ENCODE peak calls at places on chromosomes 1 and 21, in ten cellular contexts. One of them, this sample, is unnamed.

GRCh38 chr1:88655685-88656299 is 28.3 kb upstream of the PKN2 start:
- DNase-seq in CD4-positive, alpha-beta memory T cell: peak
- DNase-seq in AG10803: peak
- DNase-seq in DND-41: no peak
- DNase-seq in brain microvascular endothelial cell: no peak
- DNase-seq in thoracic aorta: no peak
- DNase-seq in cardiac fibroblast: peak
- DNase-seq in A549: peak
- DNase-seq in A673: peak
- DNase-seq in AG04450: no peak
- DNase-seq in this sample: peak

GRCh38 chr1:38123356-38123755 is 76.8 kb upstream of the POU3F1 start:
- DNase-seq in CD4-positive, alpha-beta memory T cell: no peak
- DNase-seq in AG10803: peak
- DNase-seq in DND-41: no peak
- DNase-seq in brain microvascular endothelial cell: no peak
- DNase-seq in thoracic aorta: no peak
- DNase-seq in cardiac fibroblast: no peak
- DNase-seq in A549: peak
- DNase-seq in A673: no peak
- DNase-seq in AG04450: no peak
- DNase-seq in this sample: no peak

GRCh38 chr1:86788300-86789206 is 84.2 kb downstream of the SH3GLB1 start:
- DNase-seq in CD4-positive, alpha-beta memory T cell: no peak
- DNase-seq in AG10803: peak
- DNase-seq in DND-41: no peak
- DNase-seq in brain microvascular endothelial cell: peak
- DNase-seq in thoracic aorta: peak
- DNase-seq in cardiac fibroblast: peak
- DNase-seq in A549: peak
- DNase-seq in A673: no peak
- DNase-seq in AG04450: no peak
- DNase-seq in this sample: no peak

GRCh38 chr1:205998457-205999241 is 4.5 kb downstream of the RAB7B start:
- DNase-seq in CD4-positive, alpha-beta memory T cell: no peak
- DNase-seq in AG10803: no peak
- DNase-seq in DND-41: no peak
- DNase-seq in brain microvascular endothelial cell: no peak
- DNase-seq in thoracic aorta: no peak
- DNase-seq in cardiac fibroblast: no peak
- DNase-seq in A549: no peak
- DNase-seq in A673: no peak
- DNase-seq in AG04450: no peak
- DNase-seq in this sample: no peak

GRCh38 chr21:37710555-37711293 is 205.5 kb downstream of the KCNJ6 start:
- DNase-seq in CD4-positive, alpha-beta memory T cell: no peak
- DNase-seq in AG10803: peak
- DNase-seq in DND-41: no peak
- DNase-seq in brain microvascular endothelial cell: peak
- DNase-seq in thoracic aorta: no peak
- DNase-seq in cardiac fibroblast: peak
- DNase-seq in A549: no peak
- DNase-seq in A673: no peak
- DNase-seq in AG04450: peak
- DNase-seq in this sample: no peak

GRCh38 chr1:2115922-2116341 is 65.7 kb downstream of the PRKCZ start:
- DNase-seq in CD4-positive, alpha-beta memory T cell: no peak
- DNase-seq in AG10803: no peak
- DNase-seq in DND-41: no peak
- DNase-seq in brain microvascular endothelial cell: peak
- DNase-seq in thoracic aorta: no peak
- DNase-seq in cardiac fibroblast: no peak
- DNase-seq in A549: no peak
- DNase-seq in A673: no peak
- DNase-seq in AG04450: no peak
- DNase-seq in this sample: no peak

GRCh38 chr21:36075171-36075570 is 5.3 kb downstream of the CBR1 start:
- DNase-seq in CD4-positive, alpha-beta memory T cell: no peak
- DNase-seq in AG10803: no peak
- DNase-seq in DND-41: no peak
- DNase-seq in brain microvascular endothelial cell: no peak
- DNase-seq in thoracic aorta: no peak
- DNase-seq in cardiac fibroblast: no peak
- DNase-seq in A549: no peak
- DNase-seq in A673: no peak
- DNase-seq in AG04450: no peak
- DNase-seq in this sample: no peak

GRCh38 chr21:41833138-41834115 is 45.7 kb downstream of the PRDM15 start:
- DNase-seq in CD4-positive, alpha-beta memory T cell: no peak
- DNase-seq in AG10803: no peak
- DNase-seq in DND-41: no peak
- DNase-seq in brain microvascular endothelial cell: no peak
- DNase-seq in thoracic aorta: no peak
- DNase-seq in cardiac fibroblast: no peak
- DNase-seq in A549: no peak
- DNase-seq in A673: no peak
- DNase-seq in AG04450: no peak
- DNase-seq in this sample: no peak

GRCh38 chr1:203643213-203644045 is 16.8 kb downstream of the ATP2B4 start:
- DNase-seq in CD4-positive, alpha-beta memory T cell: no peak
- DNase-seq in AG10803: no peak
- DNase-seq in DND-41: no peak
- DNase-seq in brain microvascular endothelial cell: peak
- DNase-seq in thoracic aorta: no peak
- DNase-seq in cardiac fibroblast: peak
- DNase-seq in A549: no peak
- DNase-seq in A673: no peak
- DNase-seq in AG04450: no peak
- DNase-seq in this sample: no peak

GRCh38 chr1:81805537-81806431 is 5.0 kb downstream of the ADGRL2 start:
- DNase-seq in CD4-positive, alpha-beta memory T cell: no peak
- DNase-seq in AG10803: no peak
- DNase-seq in DND-41: no peak
- DNase-seq in brain microvascular endothelial cell: no peak
- DNase-seq in thoracic aorta: no peak
- DNase-seq in cardiac fibroblast: no peak
- DNase-seq in A549: no peak
- DNase-seq in A673: no peak
- DNase-seq in AG04450: no peak
- DNase-seq in this sample: no peak

GRCh38 chr1:81803423-81804103 is 2.8 kb downstream of the ADGRL2 start:
- DNase-seq in CD4-positive, alpha-beta memory T cell: no peak
- DNase-seq in AG10803: no peak
- DNase-seq in DND-41: no peak
- DNase-seq in brain microvascular endothelial cell: peak
- DNase-seq in thoracic aorta: no peak
- DNase-seq in cardiac fibroblast: peak
- DNase-seq in A549: peak
- DNase-seq in A673: no peak
- DNase-seq in AG04450: no peak
- DNase-seq in this sample: no peak

GRCh38 chr1:81802601-81803422 is 2.1 kb downstream of the ADGRL2 start:
- DNase-seq in CD4-positive, alpha-beta memory T cell: no peak
- DNase-seq in AG10803: peak
- DNase-seq in DND-41: no peak
- DNase-seq in brain microvascular endothelial cell: peak
- DNase-seq in thoracic aorta: peak
- DNase-seq in cardiac fibroblast: peak
- DNase-seq in A549: peak
- DNase-seq in A673: peak
- DNase-seq in AG04450: no peak
- DNase-seq in this sample: no peak

GRCh38 chr1:81806432-81806770 is 5.7 kb downstream of the ADGRL2 start:
- DNase-seq in CD4-positive, alpha-beta memory T cell: no peak
- DNase-seq in AG10803: no peak
- DNase-seq in DND-41: no peak
- DNase-seq in brain microvascular endothelial cell: no peak
- DNase-seq in thoracic aorta: no peak
- DNase-seq in cardiac fibroblast: no peak
- DNase-seq in A549: no peak
- DNase-seq in A673: no peak
- DNase-seq in AG04450: no peak
- DNase-seq in this sample: no peak

GRCh38 chr1:81804320-81804719 is 3.6 kb downstream of the ADGRL2 start:
- DNase-seq in CD4-positive, alpha-beta memory T cell: no peak
- DNase-seq in AG10803: no peak
- DNase-seq in DND-41: no peak
- DNase-seq in brain microvascular endothelial cell: no peak
- DNase-seq in thoracic aorta: no peak
- DNase-seq in cardiac fibroblast: no peak
- DNase-seq in A549: no peak
- DNase-seq in A673: no peak
- DNase-seq in AG04450: no peak
- DNase-seq in this sample: no peak
- H3K4me3 ChIP-seq in CD4-positive, alpha-beta memory T cell: no peak
- H3K4me3 ChIP-seq in AG10803: no peak
- H3K4me3 ChIP-seq in DND-41: no peak
- H3K4me3 ChIP-seq in brain microvascular endothelial cell: no peak
- H3K4me3 ChIP-seq in thoracic aorta: peak
- H3K4me3 ChIP-seq in cardiac fibroblast: no peak
- H3K4me3 ChIP-seq in A549: peak
- H3K4me3 ChIP-seq in A673: no peak
- H3K4me3 ChIP-seq in AG04450: no peak
- H3K4me3 ChIP-seq in this sample: no peak

DNA sequence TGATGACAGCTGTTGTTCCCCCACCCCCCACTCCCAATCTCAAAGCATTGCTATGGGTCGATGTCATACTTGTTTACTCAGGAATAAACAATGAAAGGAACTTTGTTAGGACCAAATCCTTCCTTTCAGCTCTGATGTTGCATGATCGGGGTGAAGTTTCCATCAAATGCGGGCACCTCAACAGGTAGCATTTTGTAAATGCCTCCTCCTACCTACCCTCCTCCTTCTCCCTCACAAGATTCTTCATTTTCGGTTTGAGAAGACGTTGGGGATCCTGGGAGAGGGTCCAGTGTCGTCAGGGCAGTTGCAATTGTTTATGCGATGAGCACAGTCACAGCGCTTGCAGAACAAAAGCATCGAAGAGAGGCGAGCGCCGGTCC is 758 bp upstream of the HUNK start:
- DNase-seq in CD4-positive, alpha-beta memory T cell: no peak
- DNase-seq in AG10803: no peak
- DNase-seq in DND-41: no peak
- DNase-seq in brain microvascular endothelial cell: no peak
- DNase-seq in thoracic aorta: no peak
- DNase-seq in cardiac fibroblast: no peak
- DNase-seq in A549: no peak
- DNase-seq in A673: no peak
- DNase-seq in AG04450: no peak
- DNase-seq in this sample: no peak
- H3K4me3 ChIP-seq in CD4-positive, alpha-beta memory T cell: no peak
- H3K4me3 ChIP-seq in AG10803: peak
- H3K4me3 ChIP-seq in DND-41: no peak
- H3K4me3 ChIP-seq in brain microvascular endothelial cell: no peak
- H3K4me3 ChIP-seq in thoracic aorta: peak
- H3K4me3 ChIP-seq in cardiac fibroblast: no peak
- H3K4me3 ChIP-seq in A549: peak
- H3K4me3 ChIP-seq in A673: no peak
- H3K4me3 ChIP-seq in AG04450: peak
- H3K4me3 ChIP-seq in this sample: peak

GRCh38 chr21:25171438-25171837 is 435.8 kb downstream of the MRPL39 start:
- DNase-seq in CD4-positive, alpha-beta memory T cell: no peak
- DNase-seq in AG10803: peak
- DNase-seq in DND-41: no peak
- DNase-seq in brain microvascular endothelial cell: no peak
- DNase-seq in thoracic aorta: no peak
- DNase-seq in cardiac fibroblast: peak
- DNase-seq in A549: no peak
- DNase-seq in A673: peak
- DNase-seq in AG04450: no peak
- DNase-seq in this sample: no peak

GRCh38 chr21:25179116-25179515 is 428.2 kb downstream of the MRPL39 start:
- DNase-seq in CD4-positive, alpha-beta memory T cell: no peak
- DNase-seq in AG10803: peak
- DNase-seq in DND-41: no peak
- DNase-seq in brain microvascular endothelial cell: no peak
- DNase-seq in thoracic aorta: no peak
- DNase-seq in cardiac fibroblast: peak
- DNase-seq in A549: no peak
- DNase-seq in A673: no peak
- DNase-seq in AG04450: peak
- DNase-seq in this sample: no peak

GRCh38 chr21:25175938-25176337 is 431.3 kb downstream of the MRPL39 start:
- DNase-seq in CD4-positive, alpha-beta memory T cell: no peak
- DNase-seq in AG10803: no peak
- DNase-seq in DND-41: no peak
- DNase-seq in brain microvascular endothelial cell: no peak
- DNase-seq in thoracic aorta: no peak
- DNase-seq in cardiac fibroblast: no peak
- DNase-seq in A549: no peak
- DNase-seq in A673: no peak
- DNase-seq in AG04450: no peak
- DNase-seq in this sample: no peak

GRCh38 chr21:25176637-25177412 is 430.5 kb downstream of the MRPL39 start:
- DNase-seq in CD4-positive, alpha-beta memory T cell: no peak
- DNase-seq in AG10803: peak
- DNase-seq in DND-41: no peak
- DNase-seq in brain microvascular endothelial cell: no peak
- DNase-seq in thoracic aorta: no peak
- DNase-seq in cardiac fibroblast: no peak
- DNase-seq in A549: no peak
- DNase-seq in A673: no peak
- DNase-seq in AG04450: no peak
- DNase-seq in this sample: no peak
- H3K4me3 ChIP-seq in CD4-positive, alpha-beta memory T cell: no peak
- H3K4me3 ChIP-seq in AG10803: no peak
- H3K4me3 ChIP-seq in DND-41: no peak
- H3K4me3 ChIP-seq in brain microvascular endothelial cell: no peak
- H3K4me3 ChIP-seq in thoracic aorta: no peak
- H3K4me3 ChIP-seq in cardiac fibroblast: no peak
- H3K4me3 ChIP-seq in A549: no peak
- H3K4me3 ChIP-seq in A673: no peak
- H3K4me3 ChIP-seq in AG04450: no peak
- H3K4me3 ChIP-seq in this sample: no peak

DNA sequence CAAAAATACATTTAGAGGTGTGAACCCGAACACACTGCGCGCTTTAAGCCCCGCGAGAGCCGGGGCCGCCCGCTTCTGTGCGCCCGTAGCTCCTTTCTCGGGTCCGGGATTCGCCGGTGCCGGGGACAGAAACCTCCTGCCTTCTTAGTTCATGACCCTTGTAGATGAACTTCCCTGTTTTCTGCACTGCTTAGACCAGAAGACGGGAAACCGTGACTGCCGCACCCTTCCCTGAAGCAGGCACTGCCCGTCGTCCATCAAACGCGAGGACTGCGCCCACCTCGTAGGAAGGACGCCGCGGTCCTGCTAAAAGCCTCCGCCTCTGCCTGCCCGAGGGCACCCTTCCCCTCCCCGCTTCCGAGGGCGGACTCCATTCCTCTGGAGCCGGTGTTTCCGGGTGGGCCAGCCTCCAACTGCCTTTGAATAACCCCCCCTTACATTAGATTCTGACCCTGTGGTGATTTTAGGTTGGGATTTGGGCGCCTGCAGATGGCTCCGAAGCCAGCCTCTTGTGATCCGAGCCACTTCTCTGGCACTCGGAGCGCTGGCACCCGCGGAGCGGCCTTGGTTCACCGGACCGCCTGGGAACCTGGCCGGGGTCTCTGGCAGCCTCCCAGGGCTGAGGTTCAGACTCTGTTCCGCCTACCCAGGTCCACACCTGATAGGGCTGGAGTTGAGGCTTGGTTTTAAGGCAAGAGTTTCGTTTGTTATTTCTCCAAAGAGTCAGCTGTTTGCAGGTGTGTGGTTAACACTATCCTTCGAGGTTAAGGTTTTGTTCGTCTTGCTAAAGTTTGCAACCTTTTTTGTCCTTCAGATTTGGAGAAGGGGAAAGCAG is 1.2 kb upstream of the PTTG1IP start:
- DNase-seq in CD4-positive, alpha-beta memory T cell: peak
- DNase-seq in AG10803: peak
- DNase-seq in DND-41: peak
- DNase-seq in brain microvascular endothelial cell: no peak
- DNase-seq in thoracic aorta: peak
- DNase-seq in cardiac fibroblast: peak
- DNase-seq in A549: no peak
- DNase-seq in A673: peak
- DNase-seq in AG04450: no peak
- DNase-seq in this sample: no peak
- H3K4me3 ChIP-seq in CD4-positive, alpha-beta memory T cell: peak
- H3K4me3 ChIP-seq in AG10803: peak
- H3K4me3 ChIP-seq in DND-41: peak
- H3K4me3 ChIP-seq in brain microvascular endothelial cell: peak
- H3K4me3 ChIP-seq in thoracic aorta: peak
- H3K4me3 ChIP-seq in cardiac fibroblast: peak
- H3K4me3 ChIP-seq in A549: peak
- H3K4me3 ChIP-seq in A673: peak
- H3K4me3 ChIP-seq in AG04450: peak
- H3K4me3 ChIP-seq in this sample: peak